ENCODE peak calls at places on chromosomes 2 and 18, in four cellular contexts. F is SK-N-SH, U is IMR-90, S is K562. W is an unnamed sample.

GRCh38 chr2:3631851-3632659 is 25.9 kb upstream of the ALLC start:
- DNase-seq in F (no peak), U (no peak), S (no peak), W (no peak)

GRCh38 chr2:16387461-16387960 is 278.1 kb downstream of the CYRIA start:
- DNase-seq in F (no peak), U (no peak), S (no peak), W (no peak)

GRCh38 chr18:9101730-9102390 is 639 bp upstream of the NDUFV2 start:
- DNase-seq in F (peak; percentile 66), U (peak; percentile 86), S (peak; percentile 74), W (peak; percentile 81)

GRCh38 chr2:17475285-17475684 is 43.0 kb downstream of the RAD51AP2 start:
- DNase-seq in F (no peak), U (no peak), S (no peak), W (no peak)

GRCh38 chr2:235498556-235499305 is 4.9 kb downstream of the AGAP1 start:
- DNase-seq in F (peak; percentile 57), U (no peak), S (no peak), W (no peak)

GRCh38 chr2:237590272-237591020 is at the start of gene RAB17:
- DNase-seq in F (no peak), U (peak; percentile 39), S (no peak), W (peak; percentile 44)

GRCh38 chr2:144519934-144520717 is at the start of gene ZEB2:
- DNase-seq in F (peak; percentile 63), U (peak; percentile 84), S (peak; percentile 93), W (peak; percentile 22)

GRCh38 chr2:1767939-1768691 is 23.8 kb upstream of the PXDN start:
- DNase-seq in F (no peak), U (no peak), S (no peak), W (no peak)

GRCh38 chr18:59921384-59921891 is 21.6 kb downstream of the PMAIP1 start:
- DNase-seq in F (no peak), U (no peak), S (no peak), W (no peak)

GRCh38 chr2:128316777-128317185 is 1.9 kb downstream of the HS6ST1 start:
- DNase-seq in F (peak; percentile 23), U (no peak), S (no peak), W (no peak)

GRCh38 chr2:105179469-105180372 is 61.8 kb upstream of the GPR45 start:
- DNase-seq in F (peak; percentile 28), U (peak; percentile 71), S (peak; percentile 78), W (peak; percentile 86)

GRCh38 chr2:163771596-163771995 is 35.8 kb upstream of the FIGN start:
- DNase-seq in F (no peak), U (no peak), S (no peak), W (peak; percentile 2)

GRCh38 chr2:10551496-10551895 is 103.4 kb upstream of the ODC1 start:
- DNase-seq in F (no peak), U (no peak), S (no peak), W (no peak)

GRCh38 chr2:64404002-64404731 is 49.8 kb upstream of the LGALSL start:
- DNase-seq in F (no peak), U (peak; percentile 35), S (no peak), W (no peak)

GRCh38 chr2:240244543-240244942 is 104.1 kb upstream of the OTOS start:
- DNase-seq in F (no peak), U (no peak), S (no peak), W (no peak)

GRCh38 chr2:131105950-131106801 is 1.0 kb downstream of the PLEKHB2 start:
- DNase-seq in F (peak; percentile 27), U (peak; percentile 53), S (peak; percentile 58), W (peak; percentile 13)

GRCh38 chr2:26186371-26186770 is 13.5 kb downstream of the GAREM2 start:
- DNase-seq in F (peak; percentile 29), U (no peak), S (no peak), W (no peak)

GRCh38 chr2:101337877-101338276 is 29.4 kb upstream of the RNF149 start:
- DNase-seq in F (no peak), U (peak; percentile 43), S (no peak), W (no peak)

DNA sequence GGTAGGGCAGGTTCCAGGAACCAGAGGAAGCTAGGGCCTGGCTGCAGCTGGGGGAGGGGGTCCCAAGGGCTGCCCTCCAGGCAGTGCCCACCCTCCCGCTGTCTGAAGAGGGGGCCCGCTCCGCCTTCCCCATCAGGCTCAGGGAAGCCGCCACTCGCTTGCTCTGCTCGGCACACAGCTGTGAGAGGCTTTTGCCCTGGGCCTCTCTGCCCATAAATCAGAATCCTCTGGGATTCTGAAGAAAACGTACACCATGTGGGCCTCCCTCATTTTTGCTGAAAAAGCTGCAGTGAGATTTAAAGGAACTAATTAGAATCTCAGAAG is 28.1 kb downstream of the SDC1 start:
- DNase-seq in F (no peak), U (no peak), S (no peak), W (no peak)
- TF ChIP-seq USF2 in F (no peak), U (no peak), S (no peak), W (no peak)

DNA sequence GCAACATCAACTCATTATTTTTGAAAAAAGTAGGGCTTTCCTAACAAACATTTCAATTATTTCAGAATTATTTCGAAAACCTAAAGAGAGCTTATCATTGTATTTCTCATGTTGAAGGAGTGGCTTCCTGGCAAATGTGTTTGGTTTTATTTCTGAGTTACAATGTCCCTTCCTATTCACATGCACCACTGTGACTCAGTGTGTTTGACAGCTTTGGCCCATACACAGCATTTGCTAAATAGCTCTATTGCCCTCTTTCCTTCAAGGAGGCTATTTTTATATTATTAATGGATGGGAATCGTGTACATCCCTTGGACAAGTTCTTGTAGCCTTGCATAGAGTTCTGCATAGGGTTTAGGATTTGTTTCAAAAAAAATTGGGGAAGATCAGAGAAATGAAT is 205.8 kb downstream of the PTGR3 start:
- DNase-seq in F (no peak), U (peak; percentile 24), S (no peak), W (no peak)
- TF ChIP-seq RAD21 in F (no peak), U (no peak), S (no peak), W (no peak)

DNA sequence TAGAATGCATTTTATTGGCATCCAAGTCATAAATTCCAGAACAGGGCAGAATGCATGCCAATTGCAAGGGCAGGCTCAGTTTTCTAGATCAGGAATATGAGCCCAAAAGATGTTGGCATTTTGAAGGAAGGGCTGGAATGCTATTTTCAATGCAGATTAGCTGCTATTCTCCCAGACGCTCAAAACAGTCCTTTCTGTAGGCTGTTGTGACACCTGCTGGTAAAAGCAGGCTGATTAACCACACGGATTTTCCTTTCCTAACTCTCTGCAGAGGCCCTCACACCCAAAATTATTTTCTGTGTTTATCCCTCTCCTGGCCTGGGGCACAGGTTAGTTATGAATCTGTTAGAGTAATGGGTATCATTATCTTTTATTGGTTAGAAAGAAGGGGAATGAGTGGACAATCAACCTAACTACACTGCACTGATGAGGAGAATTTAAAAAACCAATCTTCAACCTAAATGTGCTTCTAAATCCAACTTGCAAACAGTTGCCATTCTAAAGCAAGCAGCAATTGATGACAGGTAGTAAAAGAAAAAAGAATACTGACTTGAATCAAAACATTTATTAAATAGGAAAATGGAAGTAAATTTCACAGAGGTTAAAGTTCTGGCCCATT is 94.0 kb downstream of the PLA2R1 start:
- DNase-seq in F (peak; percentile 39), U (peak; percentile 41), S (peak; percentile 34), W (peak; percentile 18)
- TF ChIP-seq RCOR1 in F (no peak), U (no peak), S (no peak), W (no peak)

GRCh38 chr18:51953521-51953920 is 386.5 kb upstream of the DCC start:
- DNase-seq in F (no peak), U (no peak), S (no peak), W (no peak)

GRCh38 chr18:51952844-51953243 is 387.2 kb upstream of the DCC start:
- DNase-seq in F (no peak), U (no peak), S (no peak), W (no peak)

GRCh38 chr18:51955136-51955535 is 384.9 kb upstream of the DCC start:
- DNase-seq in F (no peak), U (no peak), S (no peak), W (no peak)

DNA sequence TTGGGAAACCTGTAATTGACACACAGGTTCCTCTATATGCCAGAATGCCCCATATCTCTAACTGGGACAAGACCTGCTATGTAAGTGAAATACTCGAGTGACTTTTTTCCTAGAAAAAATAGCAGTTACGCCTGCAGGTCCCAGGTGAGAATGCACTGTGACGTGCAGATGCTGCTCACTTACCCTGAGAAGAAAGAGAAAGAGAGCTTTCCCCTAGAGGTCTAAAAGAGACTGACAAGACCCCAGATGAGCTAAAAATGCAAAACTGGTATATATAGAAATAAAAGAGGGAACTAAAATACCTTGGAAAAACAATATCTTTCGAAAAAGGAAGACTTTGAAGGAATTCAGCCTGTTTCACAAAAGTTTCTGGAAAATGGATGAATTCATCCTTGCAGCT is 383.0 kb upstream of the DCC start:
- DNase-seq in F (no peak), U (no peak), S (no peak), W (no peak)
- TF ChIP-seq USF2 in F (no peak), U (no peak), S (no peak), W (no peak)

GRCh38 chr2:167057461-167057860 is 169.2 kb downstream of the XIRP2 start:
- DNase-seq in F (no peak), U (peak; percentile 69), S (no peak), W (no peak)
- TF ChIP-seq RAD21 in F (no peak), U (no peak), S (no peak), W (no peak)

GRCh38 chr2:188599140-188599539 is 307.5 kb downstream of the GULP1 start:
- DNase-seq in F (no peak), U (peak; percentile 8), S (no peak), W (no peak)
- TF ChIP-seq RCOR1 in F (no peak), U (no peak), S (no peak), W (no peak)

GRCh38 chr2:189115126-189115525 is 64.4 kb downstream of the COL5A2 start:
- DNase-seq in F (no peak), U (peak; percentile 38), S (no peak), W (no peak)
- TF ChIP-seq USF2 in F (no peak), U (no peak), S (no peak), W (no peak)

DNA sequence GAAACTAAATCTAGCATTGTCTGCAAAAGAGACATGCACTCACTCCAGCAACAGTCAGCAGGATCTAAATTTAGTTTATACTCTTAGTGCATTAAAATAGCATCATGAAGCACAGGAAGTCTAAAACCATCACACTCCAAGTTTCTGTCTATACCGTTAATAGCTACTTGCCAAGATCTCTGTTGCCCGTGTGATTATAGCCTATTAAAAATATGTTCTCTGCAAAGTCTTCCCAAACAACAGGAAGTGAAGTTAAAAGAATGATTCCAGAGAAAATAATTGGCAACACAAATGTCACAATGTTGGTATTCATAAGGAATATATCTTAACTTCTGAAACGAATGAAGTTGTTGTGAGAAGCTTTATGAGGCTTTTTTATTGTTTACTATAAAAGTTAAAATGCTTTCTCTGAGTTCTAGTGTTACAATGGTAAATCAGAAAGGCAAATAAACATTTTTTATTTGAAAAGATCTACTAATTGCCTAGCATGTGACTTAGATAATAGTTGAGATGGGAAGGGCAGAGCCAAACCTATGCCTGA is 184.2 kb downstream of the ZNF385B start:
- DNase-seq in F (no peak), U (peak; percentile 35), S (no peak), W (no peak)
- TF ChIP-seq RAD21 in F (no peak), U (no peak), S (no peak), W (no peak)

GRCh38 chr2:30267161-30267568 is 35.8 kb downstream of the LBH start:
- DNase-seq in F (no peak), U (no peak), S (peak; percentile 79), W (no peak)
- TF ChIP-seq RCOR1 in F (no peak), U (no peak), S (no peak), W (no peak)

W was measured in A549.